ENCODE peak calls at places on chromosomes 7 and 10, in ten cellular contexts. One of them, this sample, is unnamed. For H3K4me1 and H3K27me3, the result is how much of the 10 kb centered on the place peaks cover.

GRCh38 chr7:75718390-75719031 is 20.2 kb downstream of the HIP1 start:
- DNase-seq in breast epithelium: no peak
- DNase-seq in lung: no peak
- DNase-seq in lower lobe of right lung: no peak
- DNase-seq in right cardiac atrium: no peak
- DNase-seq in neural progenitor cell: no peak
- DNase-seq in RWPE2: no peak
- DNase-seq in fibroblast of lung: no peak
- DNase-seq in HCT116: no peak
- DNase-seq in mesendoderm: no peak
- DNase-seq in this sample: peak

GRCh38 chr7:64654796-64655548 is 11.0 kb upstream of the ZNF107 start:
- DNase-seq in breast epithelium: no peak
- DNase-seq in lung: no peak
- DNase-seq in lower lobe of right lung: no peak
- DNase-seq in right cardiac atrium: no peak
- DNase-seq in neural progenitor cell: no peak
- DNase-seq in RWPE2: no peak
- DNase-seq in fibroblast of lung: no peak
- DNase-seq in HCT116: no peak
- DNase-seq in mesendoderm: no peak
- DNase-seq in this sample: no peak

GRCh38 chr10:58179238-58179637 is 88.5 kb downstream of the IPMK start:
- DNase-seq in breast epithelium: no peak
- DNase-seq in lung: no peak
- DNase-seq in lower lobe of right lung: no peak
- DNase-seq in right cardiac atrium: no peak
- DNase-seq in neural progenitor cell: no peak
- DNase-seq in RWPE2: no peak
- DNase-seq in fibroblast of lung: peak
- DNase-seq in HCT116: no peak
- DNase-seq in mesendoderm: no peak
- DNase-seq in this sample: no peak

GRCh38 chr7:774161-775109 is 47.4 kb upstream of the PRKAR1B start:
- DNase-seq in breast epithelium: no peak
- DNase-seq in lung: peak
- DNase-seq in lower lobe of right lung: no peak
- DNase-seq in right cardiac atrium: peak
- DNase-seq in neural progenitor cell: peak
- DNase-seq in RWPE2: peak
- DNase-seq in fibroblast of lung: peak
- DNase-seq in HCT116: peak
- DNase-seq in mesendoderm: peak
- DNase-seq in this sample: peak

GRCh38 chr7:142612264-142612881 is 136.9 kb upstream of the PRSS1 start:
- DNase-seq in breast epithelium: no peak
- DNase-seq in lung: no peak
- DNase-seq in lower lobe of right lung: no peak
- DNase-seq in right cardiac atrium: no peak
- DNase-seq in neural progenitor cell: no peak
- DNase-seq in RWPE2: no peak
- DNase-seq in fibroblast of lung: peak
- DNase-seq in HCT116: no peak
- DNase-seq in mesendoderm: no peak
- DNase-seq in this sample: no peak

GRCh38 chr10:71073451-71074175 is 138.8 kb upstream of the UNC5B start:
- DNase-seq in breast epithelium: no peak
- DNase-seq in lung: no peak
- DNase-seq in lower lobe of right lung: no peak
- DNase-seq in right cardiac atrium: no peak
- DNase-seq in neural progenitor cell: no peak
- DNase-seq in RWPE2: peak
- DNase-seq in fibroblast of lung: no peak
- DNase-seq in HCT116: no peak
- DNase-seq in mesendoderm: no peak
- DNase-seq in this sample: no peak

GRCh38 chr7:150955519-150956394 is 22.4 kb downstream of the KCNH2 start:
- DNase-seq in breast epithelium: no peak
- DNase-seq in lung: no peak
- DNase-seq in lower lobe of right lung: no peak
- DNase-seq in right cardiac atrium: peak
- DNase-seq in neural progenitor cell: peak
- DNase-seq in RWPE2: no peak
- DNase-seq in fibroblast of lung: peak
- DNase-seq in HCT116: no peak
- DNase-seq in mesendoderm: peak
- DNase-seq in this sample: no peak

GRCh38 chr10:37125921-37126320 is 523 bp downstream of the ANKRD30A start:
- DNase-seq in breast epithelium: no peak
- DNase-seq in lung: no peak
- DNase-seq in lower lobe of right lung: no peak
- DNase-seq in right cardiac atrium: no peak
- DNase-seq in neural progenitor cell: no peak
- DNase-seq in RWPE2: no peak
- DNase-seq in fibroblast of lung: no peak
- DNase-seq in HCT116: no peak
- DNase-seq in mesendoderm: no peak
- DNase-seq in this sample: no peak

GRCh38 chr7:122492007-122492406 is 187.5 kb upstream of the FEZF1 start:
- DNase-seq in breast epithelium: no peak
- DNase-seq in lung: no peak
- DNase-seq in lower lobe of right lung: no peak
- DNase-seq in right cardiac atrium: no peak
- DNase-seq in neural progenitor cell: no peak
- DNase-seq in RWPE2: no peak
- DNase-seq in fibroblast of lung: no peak
- DNase-seq in HCT116: no peak
- DNase-seq in mesendoderm: no peak
- DNase-seq in this sample: no peak

GRCh38 chr7:55516399-55516798 is 55.9 kb downstream of the VOPP1 start:
- DNase-seq in breast epithelium: no peak
- DNase-seq in lung: no peak
- DNase-seq in lower lobe of right lung: no peak
- DNase-seq in right cardiac atrium: no peak
- DNase-seq in neural progenitor cell: no peak
- DNase-seq in RWPE2: no peak
- DNase-seq in fibroblast of lung: no peak
- DNase-seq in HCT116: no peak
- DNase-seq in mesendoderm: no peak
- DNase-seq in this sample: no peak

GRCh38 chr10:47379901-47380300 is 4.2 kb downstream of the ZNF488 start:
- DNase-seq in breast epithelium: no peak
- DNase-seq in lung: peak
- DNase-seq in lower lobe of right lung: no peak
- DNase-seq in right cardiac atrium: no peak
- DNase-seq in neural progenitor cell: no peak
- DNase-seq in RWPE2: no peak
- DNase-seq in fibroblast of lung: no peak
- DNase-seq in HCT116: no peak
- DNase-seq in mesendoderm: no peak
- DNase-seq in this sample: peak

GRCh38 chr7:123791001-123791400 is 42.2 kb upstream of the WASL start:
- DNase-seq in breast epithelium: no peak
- DNase-seq in lung: no peak
- DNase-seq in lower lobe of right lung: no peak
- DNase-seq in right cardiac atrium: no peak
- DNase-seq in neural progenitor cell: no peak
- DNase-seq in RWPE2: no peak
- DNase-seq in fibroblast of lung: no peak
- DNase-seq in HCT116: no peak
- DNase-seq in mesendoderm: no peak
- DNase-seq in this sample: no peak

GRCh38 chr10:74593470-74593869 is 232.9 kb upstream of the KAT6B start:
- DNase-seq in breast epithelium: no peak
- DNase-seq in lung: no peak
- DNase-seq in lower lobe of right lung: no peak
- DNase-seq in right cardiac atrium: no peak
- DNase-seq in neural progenitor cell: no peak
- DNase-seq in RWPE2: no peak
- DNase-seq in fibroblast of lung: peak
- DNase-seq in HCT116: no peak
- DNase-seq in mesendoderm: no peak
- DNase-seq in this sample: no peak

GRCh38 chr10:30540286-30540685 is 89.3 kb downstream of the LYZL2 start:
- DNase-seq in breast epithelium: no peak
- DNase-seq in lung: no peak
- DNase-seq in lower lobe of right lung: no peak
- DNase-seq in right cardiac atrium: no peak
- DNase-seq in neural progenitor cell: no peak
- DNase-seq in RWPE2: no peak
- DNase-seq in fibroblast of lung: no peak
- DNase-seq in HCT116: no peak
- DNase-seq in mesendoderm: no peak
- DNase-seq in this sample: no peak

GRCh38 chr10:30536578-30536977 is 93.0 kb downstream of the LYZL2 start:
- DNase-seq in breast epithelium: no peak
- DNase-seq in lung: no peak
- DNase-seq in lower lobe of right lung: no peak
- DNase-seq in right cardiac atrium: no peak
- DNase-seq in neural progenitor cell: no peak
- DNase-seq in RWPE2: no peak
- DNase-seq in fibroblast of lung: no peak
- DNase-seq in HCT116: no peak
- DNase-seq in mesendoderm: no peak
- DNase-seq in this sample: peak

GRCh38 chr10:30538086-30538485 is 91.5 kb downstream of the LYZL2 start:
- DNase-seq in breast epithelium: no peak
- DNase-seq in lung: no peak
- DNase-seq in lower lobe of right lung: no peak
- DNase-seq in right cardiac atrium: no peak
- DNase-seq in neural progenitor cell: no peak
- DNase-seq in RWPE2: no peak
- DNase-seq in fibroblast of lung: peak
- DNase-seq in HCT116: no peak
- DNase-seq in mesendoderm: peak
- DNase-seq in this sample: no peak

GRCh38 chr10:30537586-30537985 is 92.0 kb downstream of the LYZL2 start:
- DNase-seq in breast epithelium: no peak
- DNase-seq in lung: no peak
- DNase-seq in lower lobe of right lung: no peak
- DNase-seq in right cardiac atrium: no peak
- DNase-seq in neural progenitor cell: no peak
- DNase-seq in RWPE2: no peak
- DNase-seq in fibroblast of lung: no peak
- DNase-seq in HCT116: no peak
- DNase-seq in mesendoderm: no peak
- DNase-seq in this sample: no peak

DNA sequence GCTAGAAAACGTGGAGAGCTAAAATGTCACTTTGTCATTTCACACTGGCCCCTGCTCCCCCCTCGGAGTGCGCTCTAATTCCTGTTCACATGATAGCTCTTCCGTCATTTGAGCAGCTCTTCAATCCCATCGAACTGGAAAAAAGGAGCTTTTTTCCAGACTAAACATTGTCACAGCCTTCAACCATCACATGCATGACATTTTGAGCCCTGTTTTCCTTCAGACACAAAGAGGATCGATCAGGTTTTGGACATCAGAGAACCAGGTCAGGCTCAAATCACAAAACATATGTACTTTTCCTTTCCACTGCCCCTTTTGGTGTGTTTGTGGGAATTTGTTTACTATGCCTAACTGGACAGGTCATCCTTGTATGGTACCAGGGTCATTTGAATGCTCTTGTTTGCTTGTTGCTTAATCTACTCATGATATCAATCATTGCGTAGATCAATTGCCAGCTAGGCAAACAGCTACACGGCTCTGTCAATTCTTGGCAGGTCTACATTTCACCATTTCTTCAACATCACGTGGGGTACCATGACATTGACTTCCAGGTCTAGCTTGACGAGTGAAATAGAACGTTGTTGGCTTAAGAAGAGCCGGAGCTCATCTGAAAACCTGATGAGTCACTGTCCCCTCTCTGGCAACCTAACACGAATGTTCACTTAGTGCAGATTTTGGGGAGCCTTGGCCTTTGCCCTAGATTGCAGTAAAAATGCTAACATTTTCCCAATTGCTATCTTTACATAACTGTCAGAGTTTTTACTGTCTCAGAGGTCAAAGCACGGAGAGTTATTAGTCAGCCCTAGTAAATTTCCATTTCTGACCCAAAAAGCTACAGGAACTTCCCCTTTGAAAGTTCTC is 87.3 kb downstream of the LYZL2 start:
- DNase-seq in breast epithelium: no peak
- DNase-seq in lung: no peak
- DNase-seq in lower lobe of right lung: no peak
- DNase-seq in right cardiac atrium: no peak
- DNase-seq in neural progenitor cell: no peak
- DNase-seq in RWPE2: no peak
- DNase-seq in fibroblast of lung: peak
- DNase-seq in HCT116: no peak
- DNase-seq in mesendoderm: no peak
- DNase-seq in this sample: no peak
- H3K4me1 ChIP-seq in breast epithelium: under half
- H3K4me1 ChIP-seq in lung: under half
- H3K4me1 ChIP-seq in lower lobe of right lung: under half
- H3K4me1 ChIP-seq in right cardiac atrium: under half
- H3K4me1 ChIP-seq in neural progenitor cell: under half
- H3K4me1 ChIP-seq in RWPE2: under half
- H3K4me1 ChIP-seq in fibroblast of lung: under half
- H3K4me1 ChIP-seq in HCT116: under half
- H3K4me1 ChIP-seq in mesendoderm: under half
- H3K4me1 ChIP-seq in this sample: under half

GRCh38 chr10:125230251-125230650 is 69.9 kb upstream of the CTBP2 start:
- DNase-seq in breast epithelium: no peak
- DNase-seq in lung: no peak
- DNase-seq in lower lobe of right lung: no peak
- DNase-seq in right cardiac atrium: no peak
- DNase-seq in neural progenitor cell: no peak
- DNase-seq in RWPE2: no peak
- DNase-seq in fibroblast of lung: peak
- DNase-seq in HCT116: no peak
- DNase-seq in mesendoderm: no peak
- DNase-seq in this sample: no peak
- H3K27me3 ChIP-seq in breast epithelium: under half
- H3K27me3 ChIP-seq in lung: under half
- H3K27me3 ChIP-seq in lower lobe of right lung: under half
- H3K27me3 ChIP-seq in right cardiac atrium: under half
- H3K27me3 ChIP-seq in neural progenitor cell: under half
- H3K27me3 ChIP-seq in RWPE2: under half
- H3K27me3 ChIP-seq in fibroblast of lung: under half
- H3K27me3 ChIP-seq in HCT116: under half
- H3K27me3 ChIP-seq in mesendoderm: under half
- H3K27me3 ChIP-seq in this sample: under half

GRCh38 chr7:77696643-77697534 is 630 bp downstream of the RSBN1L start:
- DNase-seq in breast epithelium: peak
- DNase-seq in lung: peak
- DNase-seq in lower lobe of right lung: peak
- DNase-seq in right cardiac atrium: peak
- DNase-seq in neural progenitor cell: peak
- DNase-seq in RWPE2: no peak
- DNase-seq in fibroblast of lung: peak
- DNase-seq in HCT116: no peak
- DNase-seq in mesendoderm: peak
- DNase-seq in this sample: peak
- H3K27ac ChIP-seq in breast epithelium: peak
- H3K27ac ChIP-seq in lung: peak
- H3K27ac ChIP-seq in lower lobe of right lung: peak
- H3K27ac ChIP-seq in right cardiac atrium: peak
- H3K27ac ChIP-seq in neural progenitor cell: peak
- H3K27ac ChIP-seq in RWPE2: peak
- H3K27ac ChIP-seq in fibroblast of lung: peak
- H3K27ac ChIP-seq in HCT116: peak
- H3K27ac ChIP-seq in mesendoderm: peak
- H3K27ac ChIP-seq in this sample: peak

GRCh38 chr10:34008641-34009040 is 674.2 kb upstream of the NRP1 start:
- DNase-seq in breast epithelium: no peak
- DNase-seq in lung: no peak
- DNase-seq in lower lobe of right lung: no peak
- DNase-seq in right cardiac atrium: no peak
- DNase-seq in neural progenitor cell: no peak
- DNase-seq in RWPE2: no peak
- DNase-seq in fibroblast of lung: no peak
- DNase-seq in HCT116: no peak
- DNase-seq in mesendoderm: peak
- DNase-seq in this sample: no peak
- H3K4me1 ChIP-seq in breast epithelium: under half
- H3K4me1 ChIP-seq in lung: under half
- H3K4me1 ChIP-seq in lower lobe of right lung: under half
- H3K4me1 ChIP-seq in right cardiac atrium: under half
- H3K4me1 ChIP-seq in neural progenitor cell: under half
- H3K4me1 ChIP-seq in RWPE2: under half
- H3K4me1 ChIP-seq in fibroblast of lung: under half
- H3K4me1 ChIP-seq in HCT116: under half
- H3K4me1 ChIP-seq in mesendoderm: under half
- H3K4me1 ChIP-seq in this sample: under half

This sample was measured in small intestine.